ENCODE peak calls at places on chromosomes 13 and 19, in ten cellular contexts. H is IMR-90, G is breast epithelium, B is ovary, T is heart left ventricle, M is esophagus squamous epithelium, L is stomach, N is transverse colon, W is K562, V is lower leg skin. Y is an unnamed sample.

GRCh38 chr13:76148926-76149325 is 512.8 kb downstream of the LMO7 start:
- DNase-seq in H (peak), G (no peak), B (no peak), T (no peak), M (no peak), L (no peak), N (no peak), W (no peak), V (no peak), Y (no peak)

GRCh38 chr13:42847891-42848663 is 66.7 kb downstream of the FAM216B start:
- DNase-seq in H (peak), G (no peak), B (no peak), T (no peak), M (no peak), L (no peak), N (no peak), W (no peak), V (no peak), Y (no peak)

GRCh38 chr19:10762656-10763055 is 44.8 kb downstream of the DNM2 start:
- DNase-seq in H (no peak), G (no peak), B (no peak), T (peak), M (no peak), L (no peak), N (peak), W (no peak), V (no peak), Y (no peak)

GRCh38 chr13:27264648-27265047 is 6.0 kb upstream of the RASL11A start:
- DNase-seq in H (no peak), G (no peak), B (no peak), T (no peak), M (no peak), L (no peak), N (no peak), W (no peak), V (no peak), Y (no peak)

GRCh38 chr13:51644649-51645048 is 60.4 kb downstream of the WDFY2 start:
- DNase-seq in H (peak), G (no peak), B (no peak), T (no peak), M (no peak), L (no peak), N (no peak), W (no peak), V (no peak), Y (no peak)

GRCh38 chr13:73336789-73337188 is 278.0 kb downstream of the KLF5 start:
- DNase-seq in H (no peak), G (no peak), B (no peak), T (no peak), M (no peak), L (peak), N (no peak), W (no peak), V (no peak), Y (no peak)

GRCh38 chr13:36552334-36552733 is 120.0 kb downstream of the CCNA1 start:
- DNase-seq in H (no peak), G (no peak), B (no peak), T (no peak), M (no peak), L (no peak), N (no peak), W (no peak), V (no peak), Y (no peak)

GRCh38 chr13:25948910-25949309 is 102.9 kb downstream of the SHISA2 start:
- DNase-seq in H (no peak), G (no peak), B (no peak), T (no peak), M (no peak), L (no peak), N (no peak), W (no peak), V (no peak), Y (no peak)

GRCh38 chr13:59276436-59276835 is 887.3 kb downstream of the DIAPH3 start:
- DNase-seq in H (peak), G (no peak), B (no peak), T (no peak), M (no peak), L (no peak), N (no peak), W (no peak), V (no peak), Y (no peak)

GRCh38 chr19:35114656-35115537 is 726 bp upstream of the FXYD3 start:
- DNase-seq in H (peak), G (peak), B (peak), T (peak), M (no peak), L (peak), N (peak), W (peak), V (peak), Y (no peak)

GRCh38 chr19:35117791-35118190 is 2.2 kb downstream of the FXYD3 start:
- DNase-seq in H (no peak), G (no peak), B (no peak), T (no peak), M (no peak), L (peak), N (peak), W (no peak), V (no peak), Y (no peak)

GRCh38 chr19:35115538-35115951 is at the start of gene FXYD3:
- DNase-seq in H (no peak), G (no peak), B (no peak), T (no peak), M (no peak), L (peak), N (peak), W (no peak), V (no peak), Y (no peak)

GRCh38 chr19:35117017-35117570 is 1.5 kb downstream of the FXYD3 start:
- DNase-seq in H (no peak), G (no peak), B (no peak), T (no peak), M (no peak), L (no peak), N (no peak), W (no peak), V (no peak), Y (no peak)

DNA sequence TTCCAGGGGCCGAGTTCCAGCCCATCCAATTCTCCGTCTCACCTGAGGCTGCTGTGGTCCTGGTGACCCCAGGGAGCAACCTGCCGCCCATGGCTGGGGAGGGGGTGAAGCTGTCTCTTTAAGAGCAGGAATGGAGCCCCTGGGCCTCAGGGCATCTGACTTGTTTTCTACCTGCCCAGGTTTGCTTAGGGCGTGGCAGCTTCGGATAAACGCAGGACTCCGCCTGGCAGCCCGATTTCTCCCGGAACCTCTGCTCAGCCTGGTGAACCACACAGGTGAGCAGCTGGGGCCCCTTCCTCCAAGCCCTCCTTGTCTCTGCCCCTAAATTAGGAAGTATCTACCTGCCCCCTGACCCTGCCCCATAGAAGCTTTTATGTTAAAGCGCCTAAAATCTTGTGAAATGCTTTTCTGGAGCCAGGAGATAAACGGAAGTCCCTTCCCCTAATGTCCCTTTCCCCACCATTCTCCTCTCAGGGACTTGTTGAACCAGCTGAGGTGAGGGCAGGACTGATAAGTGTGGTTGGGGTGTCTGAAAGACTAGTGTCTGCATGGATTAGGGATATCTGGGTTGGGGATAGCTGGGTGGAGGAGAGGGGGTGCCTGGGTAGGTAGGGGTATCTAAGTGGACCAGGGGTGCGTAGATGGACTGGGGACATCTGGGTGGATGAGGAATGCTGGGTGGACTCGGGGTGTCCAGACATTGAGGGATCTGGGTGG is 620 bp downstream of the FXYD3 start:
- DNase-seq in H (no peak), G (peak), B (no peak), T (no peak), M (no peak), L (peak), N (peak), W (no peak), V (peak), Y (no peak)
- H3K4me3 ChIP-seq in H (no peak), G (no peak), B (peak), T (no peak), M (peak), L (peak), N (peak), W (no peak), V (peak), Y (no peak)

DNA sequence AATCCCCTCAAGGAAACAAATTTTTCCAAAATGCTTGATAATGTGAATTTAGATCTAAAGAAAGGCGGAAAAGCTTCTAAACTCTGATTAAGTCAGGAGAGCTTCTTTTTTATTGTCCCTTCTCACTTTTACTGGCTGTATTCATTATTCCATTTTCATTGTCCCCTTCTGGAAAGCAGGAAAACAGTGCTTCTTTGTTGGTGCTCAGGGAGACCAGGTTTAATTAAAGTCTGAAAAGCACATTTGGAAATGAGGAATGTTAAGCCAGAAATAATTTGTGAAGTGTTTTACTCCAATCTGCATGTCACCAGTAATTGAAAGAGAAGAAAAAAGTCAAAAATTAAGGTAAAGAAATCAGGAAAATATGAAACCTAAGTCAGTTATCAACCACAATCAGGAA is 43.5 kb upstream of the TSC22D1 start:
- DNase-seq in H (no peak), G (no peak), B (no peak), T (no peak), M (no peak), L (no peak), N (no peak), W (no peak), V (no peak), Y (no peak)
- TF ChIP-seq POLR2A in H (no peak), G (no peak), B (no peak), T (no peak), M (no peak), L (no peak), N (no peak), W (no peak), V (no peak), Y (no peak)

GRCh38 chr13:33284016-33284415 is 1.5 kb downstream of the STARD13 start:
- DNase-seq in H (peak), G (no peak), B (no peak), T (no peak), M (no peak), L (no peak), N (no peak), W (no peak), V (no peak), Y (no peak)
- H3K4me3 ChIP-seq in H (peak), G (peak), B (peak), T (peak), M (peak), L (peak), N (peak), W (no peak), V (no peak), Y (peak)

DNA sequence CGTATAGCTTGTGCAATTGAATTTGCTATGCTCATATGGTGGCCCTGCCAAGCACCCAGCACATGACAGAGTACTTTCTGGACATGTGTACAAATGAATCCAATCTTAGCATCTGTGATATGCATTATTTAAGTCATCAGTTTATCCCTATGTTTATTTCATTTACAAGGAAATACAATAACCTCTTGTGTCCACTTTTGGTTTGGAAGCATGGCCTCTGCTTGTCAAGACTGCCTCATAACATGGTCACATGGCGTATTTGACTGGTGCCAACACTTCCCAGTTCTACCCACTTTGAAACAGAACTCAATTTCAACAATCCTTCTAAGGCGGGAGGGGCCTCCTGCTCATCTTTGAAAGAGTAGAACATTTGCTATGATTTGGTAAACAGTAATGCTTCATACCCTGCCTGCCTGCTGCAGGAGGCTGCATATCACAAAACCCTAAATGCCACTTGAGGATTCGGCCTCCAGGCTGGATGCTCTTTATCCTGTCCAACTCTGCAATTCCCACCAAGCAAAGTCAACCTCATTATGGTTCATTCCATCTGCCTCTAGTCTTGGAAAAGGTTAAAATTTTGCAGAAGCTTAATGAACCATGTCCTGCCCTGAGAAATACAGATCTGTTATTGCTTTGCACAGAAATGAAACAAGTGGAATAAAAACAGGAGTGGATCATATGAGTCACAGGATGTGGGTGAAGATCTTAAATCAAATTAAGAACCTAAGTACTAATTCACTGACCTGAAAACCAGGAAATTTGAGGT is 151.3 kb downstream of the CYSLTR2 start:
- DNase-seq in H (no peak), G (no peak), B (no peak), T (no peak), M (no peak), L (no peak), N (no peak), W (no peak), V (no peak), Y (no peak)
- TF ChIP-seq POLR2A in H (no peak), G (no peak), B (no peak), T (no peak), M (no peak), L (no peak), N (no peak), W (no peak), V (no peak), Y (no peak)

GRCh38 chr13:112708560-112709240 is 18.9 kb downstream of the ATP11A start:
- DNase-seq in H (no peak), G (peak), B (no peak), T (no peak), M (no peak), L (no peak), N (no peak), W (peak), V (no peak), Y (no peak)

GRCh38 chr13:112711528-112712265 is 21.9 kb downstream of the ATP11A start:
- DNase-seq in H (peak), G (peak), B (peak), T (peak), M (no peak), L (peak), N (peak), W (peak), V (peak), Y (peak)

GRCh38 chr13:112712451-112712881 is 22.6 kb downstream of the ATP11A start:
- DNase-seq in H (no peak), G (no peak), B (no peak), T (peak), M (no peak), L (no peak), N (no peak), W (no peak), V (peak), Y (no peak)

GRCh38 chr13:112709825-112710783 is 20.3 kb downstream of the ATP11A start:
- DNase-seq in H (peak), G (no peak), B (no peak), T (no peak), M (no peak), L (peak), N (peak), W (no peak), V (peak), Y (no peak)

DNA sequence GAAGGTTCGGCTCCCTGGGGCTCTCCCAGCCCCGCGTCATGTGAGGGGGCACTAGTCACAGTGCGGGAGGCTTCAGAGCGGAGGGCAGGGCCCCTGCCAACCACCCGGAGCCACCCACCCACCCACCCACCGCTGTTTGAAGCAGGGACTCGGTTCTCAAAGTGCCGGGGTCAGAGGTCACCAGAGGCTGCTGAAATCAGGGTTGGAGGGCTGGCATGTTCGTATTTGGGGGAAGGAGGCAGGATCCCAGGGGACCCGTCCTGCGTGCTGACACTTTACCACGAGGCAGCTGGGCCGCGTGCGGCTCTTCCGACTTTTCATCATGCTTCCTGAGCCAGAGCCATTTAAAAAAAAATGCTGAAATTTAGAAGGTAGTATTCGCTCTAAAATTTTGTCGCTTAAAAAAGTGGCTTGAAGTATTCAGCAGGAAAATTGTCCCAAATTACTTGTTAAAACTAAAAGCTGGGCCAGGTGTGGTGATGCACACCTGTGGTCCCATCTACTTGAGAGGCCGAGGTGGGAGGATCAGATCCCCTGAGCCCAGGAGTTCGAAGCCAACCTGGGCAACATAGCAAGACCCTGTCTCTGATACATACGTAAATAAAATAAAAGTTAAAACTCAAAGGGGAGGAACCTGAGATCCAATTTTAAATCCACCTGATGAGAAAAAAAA is 21.2 kb downstream of the ATP11A start:
- DNase-seq in H (no peak), G (no peak), B (peak), T (peak), M (no peak), L (no peak), N (peak), W (no peak), V (peak), Y (no peak)
- H3K4me3 ChIP-seq in H (no peak), G (peak), B (no peak), T (no peak), M (no peak), L (no peak), N (peak), W (peak), V (no peak), Y (peak)

GRCh38 chr19:1592755-1593628 is at the start of gene MBD3:
- DNase-seq in H (peak), G (peak), B (peak), T (peak), M (peak), L (peak), N (peak), W (peak), V (peak), Y (peak)
- TF ChIP-seq POLR2A in H (no peak), G (peak), B (no peak), T (peak), M (peak), L (no peak), N (peak), W (peak), V (no peak), Y (no peak)

DNA sequence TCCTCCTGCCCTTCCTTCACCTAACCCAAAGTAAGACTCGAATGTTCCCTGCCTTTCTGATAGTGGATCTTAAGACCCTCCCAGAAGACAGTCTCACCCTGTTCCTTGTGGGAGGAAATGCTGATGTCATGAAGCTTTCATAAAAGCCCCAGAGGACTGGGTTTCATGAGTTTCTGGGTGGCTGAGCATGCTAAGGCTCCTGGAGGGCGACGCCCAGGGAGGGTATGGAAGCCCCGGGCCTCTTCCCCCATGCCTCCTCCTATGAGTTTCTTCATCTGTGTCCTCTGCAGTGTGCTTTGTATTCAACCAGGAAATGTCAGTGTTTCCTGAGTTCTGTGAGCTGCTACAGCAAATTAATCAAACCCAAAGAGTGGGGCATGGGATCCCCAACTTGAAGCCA is 1.8 kb upstream of the LILRB2 start:
- DNase-seq in H (no peak), G (no peak), B (no peak), T (no peak), M (no peak), L (no peak), N (no peak), W (no peak), V (peak), Y (no peak)
- H3K4me3 ChIP-seq in H (no peak), G (no peak), B (no peak), T (no peak), M (no peak), L (no peak), N (no peak), W (no peak), V (no peak), Y (no peak)

DNA sequence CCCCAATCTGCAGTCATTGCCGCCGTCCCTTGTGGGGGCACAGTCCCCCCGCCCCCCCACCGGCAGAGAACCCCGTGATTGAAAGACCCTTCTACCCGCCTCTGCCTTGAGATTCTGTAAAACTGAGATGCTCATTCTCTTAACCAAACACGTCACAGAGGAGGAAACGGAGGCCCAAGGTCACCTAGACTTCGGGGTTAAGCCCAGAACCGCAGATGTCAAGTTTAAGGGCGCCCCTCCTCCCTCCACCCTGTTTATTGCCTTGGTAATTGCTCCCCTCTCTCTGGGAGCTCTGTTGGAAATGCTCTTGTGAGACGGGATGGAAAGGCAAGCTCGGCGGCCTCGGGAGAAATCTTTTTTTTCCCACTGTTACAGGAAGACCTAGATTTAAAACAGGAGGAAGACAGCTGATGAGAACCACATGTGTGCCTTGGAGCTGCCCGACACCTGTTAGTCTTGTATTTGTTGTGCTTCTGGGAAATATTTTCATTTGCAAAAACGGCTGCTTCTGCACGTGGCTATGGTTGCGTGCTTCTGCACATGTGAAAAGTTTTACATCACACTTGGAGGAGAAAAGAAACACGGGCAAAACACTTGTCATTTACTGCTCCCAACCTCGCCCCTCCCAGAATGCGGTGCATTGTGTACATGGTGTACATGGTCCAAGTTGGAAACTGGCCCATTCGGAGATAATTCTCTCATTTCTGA is 1.1 kb upstream of the MED26 start:
- DNase-seq in H (peak), G (no peak), B (peak), T (peak), M (no peak), L (peak), N (peak), W (no peak), V (no peak), Y (peak)
- TF ChIP-seq POLR2A in H (no peak), G (no peak), B (no peak), T (no peak), M (no peak), L (no peak), N (no peak), W (no peak), V (no peak), Y (peak)

DNA sequence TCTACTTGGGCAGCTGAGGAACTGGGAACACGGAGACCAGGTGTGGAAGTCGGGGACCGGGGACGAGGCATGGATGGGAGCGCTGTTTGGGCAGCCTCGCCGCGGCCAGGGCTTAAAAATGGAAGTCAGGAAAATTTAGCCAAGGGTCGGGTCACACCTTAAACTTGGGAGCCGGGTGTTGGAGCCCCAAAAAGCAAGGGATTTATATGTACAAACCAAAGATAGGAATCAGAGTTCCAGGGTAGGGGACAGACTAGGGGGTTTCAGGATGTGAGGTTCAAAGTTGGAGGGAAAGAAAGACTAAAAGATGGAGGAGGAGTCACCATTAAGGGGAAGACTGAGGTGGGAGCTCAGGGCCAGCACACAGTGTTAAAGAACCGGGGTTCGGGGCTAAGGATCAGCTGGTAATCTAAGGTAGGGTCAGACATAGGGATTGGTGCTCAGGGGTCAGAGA is 530 bp downstream of the FOXA3 start:
- DNase-seq in H (no peak), G (no peak), B (no peak), T (no peak), M (no peak), L (no peak), N (no peak), W (no peak), V (no peak), Y (no peak)
- H3K4me3 ChIP-seq in H (no peak), G (peak), B (peak), T (peak), M (no peak), L (peak), N (peak), W (peak), V (no peak), Y (no peak)

Y was measured in gastrocnemius medialis.